ENCODE peak calls at places on chromosomes 3 and 15, in ten cellular contexts. B is HS-27A; E is GM13976; Q is NCI-H1930; G is AG08395; O is activated naive CD4-positive, alpha-beta T cell treated with Interleukin-2 at 50 U/mL for 16 hours; Z is brain microvascular endothelial cell; R is posterior cingulate gyrus; S is LoVo; F is SW 1271. L is an unnamed sample.

GRCh38 chr15:66039117-66039860 is 170.0 kb downstream of the RAB11A start:
- DNase-seq in E (no peak), O (no peak), G (peak; percentile 52), R (no peak), S (no peak), F (no peak), B (no peak), Q (no peak), Z (no peak), L (no peak)

GRCh38 chr15:29266052-29266572 is 3.5 kb downstream of the NSMCE3 start:
- DNase-seq in G (no peak), R (no peak), E (no peak), Z (no peak), B (no peak), F (no peak), O (no peak), S (no peak), Q (no peak), L (no peak)

GRCh38 chr3:173396191-173397041 is 1.1 kb upstream of the NLGN1 start:
- DNase-seq in B (no peak), Q (no peak), S (no peak), Z (no peak), R (peak; percentile 36), G (no peak), E (peak; percentile 13), O (no peak), F (no peak), L (no peak)

GRCh38 chr3:12601072-12601471 is 44.2 kb downstream of the MKRN2 start:
- DNase-seq in Q (no peak), F (no peak), E (no peak), S (no peak), O (no peak), R (no peak), B (no peak), G (no peak), Z (no peak), L (no peak)

GRCh38 chr3:150114873-150115570 is 144.3 kb upstream of the PFN2 start:
- DNase-seq in Z (peak; percentile 23), Q (no peak), S (no peak), G (peak; percentile 46), R (no peak), O (no peak), F (no peak), B (no peak), E (peak; percentile 53), L (no peak)

GRCh38 chr3:26011276-26011675 is 221.4 kb downstream of the OXSM start:
- DNase-seq in O (no peak), Q (no peak), R (no peak), Z (no peak), G (no peak), E (no peak), F (no peak), S (no peak), B (no peak), L (no peak)

GRCh38 chr15:51696566-51696965 is 15.3 kb downstream of the SCG3 start:
- DNase-seq in R (no peak), F (no peak), G (no peak), B (no peak), O (no peak), E (no peak), Q (no peak), Z (no peak), S (no peak), L (no peak)

GRCh38 chr15:75868019-75868418 is 24.8 kb downstream of the UBE2Q2 start:
- DNase-seq in G (no peak), B (no peak), R (no peak), O (no peak), Q (no peak), Z (no peak), F (no peak), S (no peak), E (no peak), L (no peak)

GRCh38 chr3:15634671-15635661 is 33.4 kb downstream of the BTD start:
- DNase-seq in F (no peak), S (no peak), G (peak; percentile 74), Q (no peak), E (no peak), R (no peak), O (no peak), Z (no peak), B (no peak), L (no peak)

GRCh38 chr3:27724459-27725197 is 2.5 kb upstream of the EOMES start:
- DNase-seq in Z (no peak), G (no peak), E (no peak), Q (no peak), R (no peak), F (no peak), S (no peak), O (no peak), B (no peak), L (no peak)

GRCh38 chr3:157274644-157275137 is 114.7 kb upstream of the CCNL1 start:
- DNase-seq in Z (no peak), G (no peak), S (peak; percentile 40), O (no peak), B (no peak), E (no peak), Q (no peak), R (no peak), F (no peak), L (no peak)

GRCh38 chr15:23860290-23860751 is 173.2 kb upstream of the NDN start:
- DNase-seq in S (no peak), G (no peak), R (no peak), Z (no peak), F (no peak), E (no peak), B (no peak), Q (no peak), O (no peak), L (no peak)

GRCh38 chr15:39581501-39582285 is 814 bp downstream of the THBS1 start:
- DNase-seq in E (peak; percentile 42), B (no peak), F (peak; percentile 19), O (no peak), R (no peak), Z (no peak), Q (no peak), S (peak; percentile 75), G (no peak), L (no peak)

GRCh38 chr3:115704661-115705338 is 81.5 kb downstream of the GAP43 start:
- DNase-seq in Z (peak; percentile 36), G (no peak), Q (no peak), B (no peak), E (no peak), F (no peak), R (no peak), S (no peak), O (no peak), L (no peak)

GRCh38 chr3:61141184-61141583 is 110.1 kb downstream of the FHIT start:
- DNase-seq in G (no peak), Z (no peak), E (no peak), B (no peak), R (no peak), Q (no peak), F (no peak), S (no peak), O (no peak), L (no peak)

GRCh38 chr3:101602731-101603130 is 28.8 kb downstream of the PCNP start:
- DNase-seq in E (no peak), F (no peak), G (no peak), Q (no peak), R (no peak), B (no peak), S (no peak), O (no peak), Z (no peak), L (no peak)

GRCh38 chr15:41809121-41809520 is 18.8 kb upstream of the JMJD7 start:
- DNase-seq in F (no peak), Q (no peak), E (no peak), R (no peak), G (peak; percentile 57), O (no peak), Z (no peak), B (no peak), S (no peak), L (no peak)

GRCh38 chr15:96412919-96413231 is 82.4 kb downstream of the NR2F2 start:
- DNase-seq in S (no peak), G (no peak), O (no peak), Q (no peak), Z (no peak), F (no peak), E (no peak), R (no peak), B (no peak), L (no peak)

GRCh38 chr3:146953523-146954125 is 348.5 kb upstream of the PLSCR5 start:
- DNase-seq in Q (no peak), G (peak; percentile 30), O (no peak), B (no peak), E (no peak), F (no peak), S (no peak), Z (peak; percentile 26), R (no peak), L (no peak)

GRCh38 chr15:73081321-73081958 is 29.2 kb downstream of the NEO1 start:
- DNase-seq in R (no peak), G (peak; percentile 30), E (no peak), B (peak; percentile 42), Z (peak; percentile 30), F (peak; percentile 6), Q (no peak), S (peak; percentile 67), O (no peak), L (no peak)

GRCh38 chr15:28994142-28994829 is 108.5 kb downstream of the APBA2 start:
- DNase-seq in S (no peak), Z (no peak), F (no peak), Q (no peak), G (no peak), B (no peak), R (no peak), E (no peak), O (peak; percentile 46), L (no peak)

GRCh38 chr3:46960081-46960701 is 16.4 kb downstream of the CCDC12 start:
- DNase-seq in G (peak; percentile 74), F (no peak), R (no peak), O (no peak), E (no peak), Q (no peak), S (no peak), B (no peak), Z (peak; percentile 47), L (no peak)

GRCh38 chr15:91307561-91307960 is 207.5 kb downstream of the SV2B start:
- DNase-seq in B (no peak), S (no peak), G (no peak), E (no peak), F (no peak), Q (no peak), R (no peak), O (no peak), Z (no peak), L (no peak)

GRCh38 chr3:177157492-177157891 is 39.8 kb downstream of the TBL1XR1 start:
- DNase-seq in S (no peak), R (no peak), B (no peak), E (no peak), F (no peak), O (no peak), Q (no peak), G (no peak), Z (no peak), L (no peak)

GRCh38 chr3:189222927-189223706 is 51.3 kb downstream of the TPRG1 start:
- DNase-seq in R (no peak), Q (no peak), E (no peak), B (no peak), O (no peak), F (no peak), S (no peak), Z (no peak), G (no peak), L (no peak)

GRCh38 chr3:150828997-150829396 is 66.0 kb upstream of the SIAH2 start:
- DNase-seq in S (no peak), E (no peak), O (no peak), R (no peak), F (no peak), Z (no peak), G (no peak), Q (no peak), B (no peak), L (no peak)

GRCh38 chr15:36449662-36450145 is 129.7 kb upstream of the CDIN1 start:
- DNase-seq in E (no peak), G (no peak), Q (no peak), S (peak; percentile 39), R (no peak), Z (no peak), O (no peak), B (no peak), F (no peak), L (no peak)

GRCh38 chr3:28940530-28940929 is 340.3 kb upstream of the RBMS3 start:
- DNase-seq in F (no peak), S (no peak), O (no peak), Z (peak; percentile 80), E (peak; percentile 49), G (peak; percentile 62), B (peak; percentile 23), Q (no peak), R (no peak), L (no peak)